ENCODE peak calls at places on chromosomes 4 and X, in nine cellular contexts. I is CD4-positive, CD25-positive, alpha-beta regulatory T cell; P is PC-3; Y is lung; G is body of pancreas; W is testis; S is uterus; Q is PC-9; L is GM23248. X is an unnamed sample. For H3K4me1, the result is how much of the 10 kb centered on the place peaks cover.

GRCh38 chr4:112257098-112257497 is 25.5 kb downstream of the AP1AR start:
- DNase-seq in I (no peak), P (no peak), Y (no peak), G (no peak), W (no peak), S (no peak), Q (no peak), L (no peak), X (no peak)

GRCh38 chr4:17722361-17722710 is 59.1 kb downstream of the FAM184B start:
- DNase-seq in I (no peak), P (no peak), Y (no peak), G (no peak), W (no peak), S (no peak), Q (no peak), L (no peak), X (no peak)

GRCh38 chrX:21524008-21524407 is 134.1 kb downstream of the KLHL34 start:
- DNase-seq in I (no peak), P (peak), Y (no peak), G (no peak), W (no peak), S (no peak), Q (no peak), L (peak), X (no peak)

GRCh38 chrX:124529786-124530185 is 183.4 kb downstream of the SH2D1A start:
- DNase-seq in I (no peak), P (no peak), Y (no peak), G (no peak), W (no peak), S (no peak), Q (no peak), L (no peak), X (no peak)

GRCh38 chr4:48939785-48940184 is 33.2 kb upstream of the OCIAD2 start:
- DNase-seq in I (no peak), P (peak), Y (no peak), G (no peak), W (no peak), S (no peak), Q (peak), L (peak), X (no peak)

GRCh38 chr4:125728568-125728967 is 413.8 kb downstream of the FAT4 start:
- DNase-seq in I (no peak), P (peak), Y (peak), G (no peak), W (no peak), S (no peak), Q (peak), L (peak), X (no peak)

GRCh38 chrX:40474205-40474626 is 106.6 kb upstream of the ATP6AP2 start:
- DNase-seq in I (no peak), P (no peak), Y (peak), G (peak), W (no peak), S (peak), Q (no peak), L (peak), X (peak)

GRCh38 chrX:55452825-55453124 is 848 bp downstream of the MAGEH1 start:
- DNase-seq in I (no peak), P (no peak), Y (no peak), G (no peak), W (no peak), S (no peak), Q (no peak), L (no peak), X (no peak)

GRCh38 chr4:681736-682451 is 7.1 kb downstream of the SLC49A3 start:
- DNase-seq in I (peak), P (peak), Y (peak), G (peak), W (no peak), S (no peak), Q (no peak), L (no peak), X (peak)

GRCh38 chr4:150310159-150310895 is 232.1 kb downstream of the DCLK2 start:
- DNase-seq in I (no peak), P (peak), Y (no peak), G (no peak), W (no peak), S (no peak), Q (no peak), L (peak), X (no peak)

GRCh38 chrX:78517124-78517523 is 142.0 kb downstream of the RTL3 start:
- DNase-seq in I (peak), P (peak), Y (no peak), G (no peak), W (no peak), S (no peak), Q (no peak), L (no peak), X (no peak)

GRCh38 chr4:73844806-73845205 is 8.3 kb upstream of the PF4V1 start:
- DNase-seq in I (no peak), P (no peak), Y (no peak), G (no peak), W (no peak), S (no peak), Q (no peak), L (no peak), X (no peak)

GRCh38 chrX:150872773-150873336 is 25.6 kb downstream of the CD99L2 start:
- DNase-seq in I (no peak), P (no peak), Y (no peak), G (peak), W (no peak), S (no peak), Q (no peak), L (no peak), X (no peak)

GRCh38 chrX:40166582-40166981 is 68.8 kb upstream of the BCOR start:
- DNase-seq in I (no peak), P (no peak), Y (no peak), G (no peak), W (no peak), S (peak), Q (no peak), L (peak), X (peak)

GRCh38 chr4:73533515-73534422 is 52.2 kb downstream of the AFM start:
- DNase-seq in I (no peak), P (peak), Y (no peak), G (peak), W (no peak), S (no peak), Q (no peak), L (no peak), X (no peak)

GRCh38 chr4:7699040-7699439 is 240.6 kb downstream of the AFAP1 start:
- DNase-seq in I (no peak), P (no peak), Y (no peak), G (peak), W (peak), S (peak), Q (no peak), L (peak), X (no peak)
- H3K4me1 ChIP-seq in I (under half), P (under half), Y (under half), G (under half), W (under half), S (under half), Q (under half), L (under half), X (under half)

GRCh38 chr4:169225812-169226211 is 44.9 kb downstream of the SH3RF1 start:
- DNase-seq in I (no peak), P (peak), Y (no peak), G (no peak), W (no peak), S (no peak), Q (peak), L (peak), X (no peak)

GRCh38 chr4:169225058-169225751 is 45.6 kb downstream of the SH3RF1 start:
- DNase-seq in I (no peak), P (peak), Y (no peak), G (no peak), W (no peak), S (no peak), Q (peak), L (peak), X (no peak)

GRCh38 chr4:169229571-169230028 is 41.2 kb downstream of the SH3RF1 start:
- DNase-seq in I (no peak), P (peak), Y (peak), G (no peak), W (no peak), S (peak), Q (peak), L (peak), X (no peak)

GRCh38 chr4:169226565-169226964 is 44.2 kb downstream of the SH3RF1 start:
- DNase-seq in I (no peak), P (no peak), Y (no peak), G (no peak), W (no peak), S (no peak), Q (no peak), L (no peak), X (no peak)

GRCh38 chr4:169228076-169228475 is 42.7 kb downstream of the SH3RF1 start:
- DNase-seq in I (no peak), P (no peak), Y (no peak), G (no peak), W (no peak), S (no peak), Q (no peak), L (no peak), X (no peak)
- H3K4me1 ChIP-seq in I (under half), P (half or more), Y (under half), G (under half), W (under half), S (under half), Q (under half), L (half or more), X (under half)

GRCh38 chrX:1212532-1212931 is at the start of gene CRLF2:
- DNase-seq in I (no peak), P (peak), Y (no peak), G (no peak), W (no peak), S (no peak), Q (peak), L (peak), X (no peak)
- H3K4me1 ChIP-seq in I (under half), P (under half), Y (under half), G (under half), W (under half), S (under half), Q (under half), L (under half), X (under half)

GRCh38 chr4:108382751-108383150 is 214.0 kb upstream of the LEF1 start:
- DNase-seq in I (no peak), P (no peak), Y (no peak), G (no peak), W (no peak), S (no peak), Q (no peak), L (no peak), X (no peak)

GRCh38 chr4:108385076-108385475 is 216.3 kb upstream of the LEF1 start:
- DNase-seq in I (no peak), P (no peak), Y (no peak), G (no peak), W (no peak), S (no peak), Q (no peak), L (no peak), X (no peak)

GRCh38 chr4:108384544-108384943 is 215.8 kb upstream of the LEF1 start:
- DNase-seq in I (no peak), P (no peak), Y (no peak), G (no peak), W (no peak), S (no peak), Q (no peak), L (no peak), X (no peak)

GRCh38 chr4:108378164-108378563 is 209.4 kb upstream of the LEF1 start:
- DNase-seq in I (no peak), P (no peak), Y (no peak), G (no peak), W (no peak), S (no peak), Q (no peak), L (no peak), X (no peak)

DNA sequence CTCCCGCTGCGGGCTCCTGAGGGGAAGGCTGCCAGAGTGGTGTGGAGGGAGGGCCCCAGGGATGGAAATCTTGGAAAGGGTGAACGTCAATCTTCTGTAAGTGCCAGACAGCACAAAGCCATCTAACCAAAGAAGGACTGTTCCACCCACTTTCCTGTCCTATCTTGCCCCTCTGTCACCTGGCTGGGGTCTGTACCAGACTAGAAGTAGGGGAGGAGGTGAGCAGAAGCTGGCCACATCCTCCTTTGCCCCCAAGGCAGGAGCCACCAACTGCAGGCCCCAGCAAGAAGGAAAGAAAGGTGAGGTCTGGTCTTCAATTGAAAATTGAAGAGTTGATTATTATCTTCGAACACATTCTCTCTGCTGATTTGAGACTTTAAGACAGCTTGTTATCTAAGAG is 214.4 kb upstream of the LEF1 start:
- DNase-seq in I (no peak), P (no peak), Y (no peak), G (no peak), W (no peak), S (no peak), Q (no peak), L (no peak), X (no peak)
- H3K4me1 ChIP-seq in I (under half), P (under half), Y (under half), G (under half), W (under half), S (under half), Q (under half), L (under half), X (under half)

DNA sequence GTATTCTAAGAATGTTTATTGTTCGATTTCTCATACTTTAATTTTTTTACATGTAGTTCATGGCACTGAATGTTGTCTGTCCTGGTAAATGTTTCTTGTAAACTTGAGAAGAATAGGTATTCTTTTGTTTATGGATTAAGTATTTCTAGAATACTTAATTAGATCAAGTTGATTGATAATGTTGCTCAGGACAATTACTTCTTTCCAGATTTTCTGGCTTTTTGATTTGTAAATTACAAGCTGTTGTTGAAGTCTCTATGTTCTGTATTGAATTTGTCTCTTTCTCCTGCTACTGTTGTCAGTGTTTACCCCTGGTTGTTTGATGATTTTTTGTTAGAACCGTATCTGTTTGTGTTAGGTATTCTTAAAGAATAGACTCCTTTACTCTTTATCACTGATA is 1720.9 kb upstream of the AGA start:
- DNase-seq in I (no peak), P (no peak), Y (no peak), G (no peak), W (no peak), S (no peak), Q (no peak), L (no peak), X (no peak)
- H3K4me1 ChIP-seq in I (under half), P (under half), Y (under half), G (under half), W (under half), S (under half), Q (under half), L (under half), X (under half)

GRCh38 chrX:115588180-115588579 is 27.2 kb downstream of the PLS3 start:
- DNase-seq in I (no peak), P (no peak), Y (no peak), G (no peak), W (no peak), S (no peak), Q (no peak), L (no peak), X (no peak)
- H3K4me1 ChIP-seq in I (under half), P (half or more), Y (under half), G (under half), W (under half), S (under half), Q (under half), L (under half), X (under half)